ENCODE peak calls at places on chromosomes 5 and 9, in nine cellular contexts. M is LoVo; X is CD8-positive, alpha-beta T cell; L is lung; Q is ELR; S is HT1080; Y is NCI-H748 treated with DMSO at 0.1 percent for 48 hours; V is IMR-90; P is GM12864. N is an unnamed sample.

GRCh38 chr5:132826424-132827082 is 3.9 kb downstream of the SHROOM1 start:
- DNase-seq in M (no peak), X (no peak), L (no peak), Q (no peak), S (no peak), Y (no peak), V (no peak), P (no peak), N (no peak)

GRCh38 chr9:15492485-15493150 is 18.2 kb downstream of the PSIP1 start:
- DNase-seq in M (no peak), X (no peak), L (no peak), Q (no peak), S (no peak), Y (no peak), V (no peak), P (no peak), N (no peak)

GRCh38 chr9:36152741-36153438 is 16.3 kb upstream of the CCIN start:
- DNase-seq in M (no peak), X (no peak), L (no peak), Q (no peak), S (no peak), Y (no peak), V (no peak), P (no peak), N (no peak)

GRCh38 chr9:4515958-4516375 is 25.7 kb downstream of the SLC1A1 start:
- DNase-seq in M (no peak), X (no peak), L (no peak), Q (no peak), S (no peak), Y (no peak), V (peak; percentile 15), P (peak; percentile 34), N (no peak)

GRCh38 chr5:7589800-7590199 is 193.9 kb downstream of the ADCY2 start:
- DNase-seq in M (no peak), X (no peak), L (no peak), Q (no peak), S (no peak), Y (no peak), V (no peak), P (no peak), N (no peak)

GRCh38 chr5:38369692-38370091 is 111.3 kb downstream of the EGFLAM start:
- DNase-seq in M (no peak), X (no peak), L (no peak), Q (peak; percentile 5), S (no peak), Y (no peak), V (no peak), P (no peak), N (no peak)

GRCh38 chr5:118220491-118220890 is 767.9 kb downstream of the DTWD2 start:
- DNase-seq in M (no peak), X (no peak), L (no peak), Q (no peak), S (no peak), Y (no peak), V (no peak), P (no peak), N (no peak)

GRCh38 chr5:124746916-124747769 is 704 bp upstream of the ZNF608 start:
- DNase-seq in M (peak; percentile 79), X (no peak), L (peak; percentile 84), Q (peak; percentile 40), S (peak; percentile 69), Y (peak; percentile 98), V (peak; percentile 94), P (peak; percentile 97), N (no peak)

GRCh38 chr5:92927291-92927778 is 653.7 kb downstream of the NR2F1-AS1 start:
- DNase-seq in M (no peak), X (no peak), L (no peak), Q (no peak), S (peak; percentile 21), Y (peak; percentile 68), V (no peak), P (no peak), N (no peak)

GRCh38 chr9:71634753-71635152 is 133.6 kb downstream of the CEMIP2 start:
- DNase-seq in M (no peak), X (no peak), L (no peak), Q (no peak), S (no peak), Y (no peak), V (no peak), P (no peak), N (no peak)

GRCh38 chr5:960551-960950 is 48.1 kb upstream of the NKD2 start:
- DNase-seq in M (no peak), X (no peak), L (no peak), Q (no peak), S (no peak), Y (no peak), V (no peak), P (no peak), N (no peak)

GRCh38 chr9:6428940-6429889 is 16.2 kb downstream of the UHRF2 start:
- DNase-seq in M (no peak), X (no peak), L (no peak), Q (no peak), S (no peak), Y (no peak), V (no peak), P (no peak), N (peak; percentile 61)

GRCh38 chr5:149886060-149886459 is 58.5 kb downstream of the PDE6A start:
- DNase-seq in M (no peak), X (no peak), L (no peak), Q (peak; percentile 54), S (peak; percentile 63), Y (no peak), V (peak; percentile 21), P (no peak), N (no peak)